ENCODE peak calls at places on chromosomes 13 and 19, in seven cellular contexts. R is OCI-LY7; V is neuronal stem cell; Z is stimulated activated CD4-positive, alpha-beta T cell treated with anti-CD3 and anti-CD28 coated beads, Interleukin-2, amount 100 ng/mL, for 48 hours; O is activated CD4-positive, CD25-positive, alpha-beta regulatory T cell; T is activated B cell treated with CpG ODN at 0.5 μM for 24 hours; F is central memory CD4-positive, alpha-beta T cell. J is an unnamed sample.
A peak's percentile ranks its signal among the peaks of the same experiment; 100 is the strongest.

GRCh38 chr19:48506138-48506733 is 5.4 kb downstream of the LMTK3 start:
- DNase-seq in R (peak; percentile 81), V (no peak), F (peak; percentile 61), T (no peak), Z (no peak), O (no peak), J (peak; percentile 69)

GRCh38 chr13:42176286-42176685 is 95.7 kb upstream of the AKAP11 start:
- DNase-seq in T (no peak), O (no peak), V (no peak), F (no peak), Z (no peak), R (no peak), J (no peak)

GRCh38 chr19:30387311-30388115 is 15.3 kb downstream of the ZNF536 start:
- DNase-seq in O (no peak), R (no peak), F (no peak), Z (no peak), T (no peak), V (no peak), J (no peak)

GRCh38 chr19:48558018-48558684 is 6.2 kb downstream of the SULT2B1 start:
- DNase-seq in T (no peak), O (no peak), V (no peak), R (no peak), F (no peak), Z (no peak), J (peak; percentile 78)

GRCh38 chr19:45615795-45616708 is 14.0 kb upstream of the GPR4 start:
- DNase-seq in F (peak; percentile 77), O (peak; percentile 69), R (peak; percentile 96), V (peak; percentile 99), Z (peak; percentile 81), T (peak; percentile 53), J (peak; percentile 91)

GRCh38 chr19:51458899-51459592 is 792 bp upstream of the SIGLEC8 start:
- DNase-seq in F (no peak), R (no peak), V (no peak), T (no peak), O (no peak), Z (no peak), J (no peak)

GRCh38 chr13:50529154-50529882 is 314.2 kb downstream of the DLEU7 start:
- DNase-seq in O (no peak), V (no peak), Z (no peak), T (no peak), R (no peak), F (no peak), J (peak; percentile 28)

GRCh38 chr13:42548731-42549554 is 25.0 kb upstream of the TNFSF11 start:
- DNase-seq in V (no peak), F (no peak), T (peak; percentile 22), O (no peak), Z (no peak), R (peak; percentile 6), J (no peak)

GRCh38 chr13:106709509-106709908 is 141.6 kb upstream of the ARGLU1 start:
- DNase-seq in V (no peak), F (no peak), T (no peak), O (no peak), Z (no peak), R (no peak), J (no peak)

GRCh38 chr19:10603084-10603872 is 16.2 kb upstream of the AP1M2 start:
- DNase-seq in Z (peak; percentile 51), V (no peak), T (peak; percentile 84), R (peak; percentile 94), O (peak; percentile 52), F (peak; percentile 79), J (peak; percentile 62)

GRCh38 chr13:29454931-29455481 is 140.5 kb downstream of the SLC7A1 start:
- DNase-seq in R (peak; percentile 33), F (no peak), V (no peak), Z (no peak), O (no peak), T (no peak), J (peak; percentile 37)

GRCh38 chr19:39362682-39363657 is 20.7 kb downstream of the SAMD4B start:
- DNase-seq in T (no peak), F (no peak), O (no peak), V (no peak), R (no peak), Z (no peak), J (peak; percentile 86)

GRCh38 chr13:77113496-77113895 is 86.5 kb upstream of the FBXL3 start:
- DNase-seq in V (no peak), R (no peak), O (no peak), F (no peak), Z (no peak), T (no peak), J (peak; percentile 17)

GRCh38 chr19:5621945-5622464 is 571 bp downstream of the SAFB2 start:
- DNase-seq in T (no peak), F (no peak), R (peak; percentile 23), V (no peak), Z (peak; percentile 27), O (no peak), J (no peak)

GRCh38 chr19:35249848-35250711 is 1.3 kb downstream of the LSR start:
- DNase-seq in F (no peak), V (no peak), T (no peak), O (no peak), R (no peak), Z (no peak), J (no peak)

GRCh38 chr13:74891610-74892009 is 590.4 kb downstream of the TBC1D4 start:
- DNase-seq in R (no peak), Z (no peak), O (no peak), F (no peak), V (no peak), T (no peak), J (peak; percentile 10)

GRCh38 chr19:13055213-13056051 is 47.2 kb downstream of the LYL1 start:
- DNase-seq in R (no peak), T (no peak), V (no peak), O (no peak), F (no peak), Z (no peak), J (peak; percentile 94)

GRCh38 chr19:18785179-18786124 is 5.7 kb downstream of the COMP start:
- DNase-seq in V (peak; percentile 81), F (peak; percentile 23), O (peak; percentile 36), Z (peak; percentile 70), R (peak; percentile 88), T (peak; percentile 40), J (peak; percentile 67)

GRCh38 chr13:51000576-51001260 is 91.1 kb downstream of the RNASEH2B start:
- DNase-seq in O (no peak), T (no peak), Z (no peak), R (no peak), V (no peak), F (no peak), J (peak; percentile 1)

GRCh38 chr13:101308247-101309013 is 107.9 kb downstream of the NALCN start:
- DNase-seq in F (no peak), O (no peak), Z (no peak), R (no peak), T (no peak), V (no peak), J (peak; percentile 17)

GRCh38 chr13:31733709-31734108 is 5.6 kb upstream of the RXFP2 start:
- DNase-seq in V (no peak), Z (no peak), F (no peak), T (no peak), R (no peak), O (no peak), J (no peak)

GRCh38 chr13:84279166-84279565 is 396.9 kb upstream of the SLITRK1 start:
- DNase-seq in O (no peak), F (no peak), V (no peak), Z (no peak), T (no peak), R (no peak), J (peak; percentile 47)

GRCh38 chr19:11142528-11143171 is 12.9 kb downstream of the SPC24 start:
- DNase-seq in F (no peak), T (no peak), O (no peak), R (no peak), V (peak; percentile 57), Z (no peak), J (peak; percentile 97)

GRCh38 chr19:14002571-14003278 is 3.4 kb downstream of the RFX1 start:
- DNase-seq in F (peak; percentile 47), R (peak; percentile 79), O (no peak), V (no peak), T (no peak), Z (no peak), J (no peak)

J was measured in EH.